ENCODE peak calls at places on chromosomes 13 and 19, in four cellular contexts. W is IMR-90; C is heart left ventricle; U is CD8-positive, alpha-beta memory T cell. E is an unnamed sample.

GRCh38 chr19:47853003-47853402 is 6.0 kb upstream of the TPRX2 start:
- DNase-seq in W (no peak), C (no peak), U (no peak), E (no peak)

GRCh38 chr13:32846556-32846955 is 169.7 kb upstream of the KL start:
- DNase-seq in W (no peak), C (no peak), U (no peak), E (no peak)

GRCh38 chr13:36979361-36980040 is 19.6 kb downstream of the ALG5 start:
- DNase-seq in W (peak; percentile 82), C (no peak), U (no peak), E (no peak)

GRCh38 chr13:113916330-113916815 is 52.5 kb upstream of the GAS6 start:
- DNase-seq in W (peak; percentile 60), C (no peak), U (no peak), E (no peak)

GRCh38 chr13:105928048-105928447 is 607.4 kb downstream of the EFNB2 start:
- DNase-seq in W (no peak), C (peak; percentile 19), U (no peak), E (no peak)

GRCh38 chr13:112771877-112772538 is 82.2 kb downstream of the ATP11A start:
- DNase-seq in W (no peak), C (no peak), U (no peak), E (no peak)

GRCh38 chr19:23318143-23318542 is 67.9 kb upstream of the ZNF724 start:
- DNase-seq in W (peak; percentile 10), C (no peak), U (no peak), E (no peak)

GRCh38 chr13:31225998-31226675 is 26.4 kb downstream of the B3GLCT start:
- DNase-seq in W (no peak), C (no peak), U (no peak), E (no peak)

GRCh38 chr19:2503521-2504109 is 27.7 kb downstream of the GADD45B start:
- DNase-seq in W (peak; percentile 78), C (no peak), U (peak; percentile 88), E (peak; percentile 76)

GRCh38 chr13:44188257-44188656 is 185.4 kb upstream of the SERP2 start:
- DNase-seq in W (peak; percentile 75), C (no peak), U (no peak), E (peak; percentile 80)

GRCh38 chr13:24452044-24452443 is 60.5 kb downstream of the PARP4 start:
- DNase-seq in W (no peak), C (no peak), U (no peak), E (no peak)

GRCh38 chr13:98838776-98839175 is 86.3 kb upstream of the SLC15A1 start:
- DNase-seq in W (peak; percentile 50), C (no peak), U (no peak), E (no peak)

GRCh38 chr19:2511991-2512390 is 36.1 kb downstream of the GADD45B start:
- DNase-seq in W (no peak), C (no peak), U (no peak), E (no peak)

GRCh38 chr13:104750377-104750776 is 1684.2 kb upstream of the SLC10A2 start:
- DNase-seq in W (no peak), C (no peak), U (no peak), E (no peak)

GRCh38 chr13:50310734-50311133 is 295.5 kb downstream of the KCNRG start:
- DNase-seq in W (no peak), C (no peak), U (no peak), E (no peak)

GRCh38 chr19:17473041-17473440 is 2.7 kb downstream of the SLC27A1 start:
- DNase-seq in W (peak; percentile 90), C (no peak), U (no peak), E (peak; percentile 87)

GRCh38 chr19:46482645-46483044 is 11.3 kb upstream of the PNMA8A start:
- DNase-seq in W (peak; percentile 41), C (no peak), U (no peak), E (no peak)

GRCh38 chr13:65095697-65096096 is 2134.4 kb downstream of the PCDH9 start:
- DNase-seq in W (no peak), C (no peak), U (no peak), E (no peak)

GRCh38 chr13:71864094-71864980 is 2.7 kb downstream of the DACH1 start:
- DNase-seq in W (no peak), C (peak; percentile 70), U (no peak), E (no peak)

GRCh38 chr19:10230155-10230903 is 802 bp downstream of the S1PR2 start:
- DNase-seq in W (peak; percentile 58), C (peak; percentile 50), U (peak; percentile 81), E (no peak)

GRCh38 chr19:15288146-15288963 is 44.0 kb downstream of the BRD4 start:
- DNase-seq in W (peak; percentile 24), C (no peak), U (no peak), E (no peak)

GRCh38 chr19:29422686-29423085 is 103.1 kb upstream of the VSTM2B start:
- DNase-seq in W (no peak), C (no peak), U (no peak), E (no peak)

GRCh38 chr19:51093510-51094345 is 11.0 kb upstream of the KLK14 start:
- DNase-seq in W (no peak), C (no peak), U (no peak), E (peak; percentile 15)

GRCh38 chr13:100773923-100774641 is 99.5 kb upstream of the TMTC4 start:
- DNase-seq in W (no peak), C (no peak), U (no peak), E (no peak)

GRCh38 chr13:57553932-57554331 is 77.6 kb upstream of the PCDH17 start:
- DNase-seq in W (no peak), C (no peak), U (no peak), E (no peak)

GRCh38 chr13:52706074-52706473 is 33.5 kb downstream of the CNMD start:
- DNase-seq in W (no peak), C (no peak), U (no peak), E (no peak)

GRCh38 chr13:74132152-74132767 is 1.9 kb downstream of the KLF12 start:
- DNase-seq in W (peak; percentile 39), C (peak; percentile 17), U (peak; percentile 72), E (no peak)

GRCh38 chr13:100112186-100112838 is 23.4 kb downstream of the PCCA start:
- DNase-seq in W (no peak), C (no peak), U (no peak), E (no peak)

GRCh38 chr13:60463787-60464186 is 66.8 kb downstream of the TDRD3 start:
- DNase-seq in W (no peak), C (no peak), U (no peak), E (no peak)

GRCh38 chr19:17950310-17951150 is 16.4 kb upstream of the KCNN1 start:
- DNase-seq in W (no peak), C (no peak), U (peak; percentile 74), E (no peak)

GRCh38 chr19:27738569-27739193 is 1474.3 kb downstream of the UQCRFS1 start:
- DNase-seq in W (no peak), C (no peak), U (no peak), E (no peak)

GRCh38 chr19:5580116-5580515 is 12.4 kb upstream of the TINCR start:
- DNase-seq in W (no peak), C (no peak), U (no peak), E (no peak)

GRCh38 chr19:33434090-33434885 is 60.8 kb downstream of the CEBPG start:
- DNase-seq in W (no peak), C (no peak), U (peak; percentile 28), E (no peak)

GRCh38 chr19:45182758-45183157 is 4.2 kb downstream of the BLOC1S3 start:
- DNase-seq in W (no peak), C (no peak), U (no peak), E (no peak)

GRCh38 chr13:93967286-93967685 is 512.2 kb downstream of the DCT start:
- DNase-seq in W (no peak), C (no peak), U (no peak), E (no peak)

GRCh38 chr13:31964168-31964567 is 67.4 kb upstream of the FRY start:
- DNase-seq in W (no peak), C (no peak), U (no peak), E (no peak)

GRCh38 chr13:79988573-79988972 is 352.4 kb downstream of the SPRY2 start:
- DNase-seq in W (peak; percentile 83), C (no peak), U (no peak), E (no peak)

GRCh38 chr19:47613165-47614146 is 4.5 kb downstream of the BICRA start:
- DNase-seq in W (peak; percentile 70), C (no peak), U (no peak), E (no peak)

GRCh38 chr19:49616945-49617344 is 23.0 kb downstream of the RRAS start:
- DNase-seq in W (no peak), C (no peak), U (no peak), E (no peak)
- H3K36me3 ChIP-seq in W (peaks cover 43% of the 10 kb centered on the region), C (peaks cover 65% of the 10 kb centered on the region), U (peaks cover 44% of the 10 kb centered on the region), E (peaks cover 10% of the 10 kb centered on the region)

GRCh38 chr19:55085923-55086715 is 10.4 kb downstream of the EPS8L1 start:
- DNase-seq in W (no peak), C (no peak), U (no peak), E (peak; percentile 22)
- H3K27me3 ChIP-seq in W (peaks cover 43% of the 10 kb centered on the region), C (peaks cover 37% of the 10 kb centered on the region), U (peaks cover 35% of the 10 kb centered on the region), E (no peaks in the 10 kb centered on the region)

GRCh38 chr19:4399871-4400768 is at the start of gene SH3GL1:
- DNase-seq in W (peak; percentile 88), C (peak; percentile 94), U (peak; percentile 94), E (peak; percentile 71)

GRCh38 chr19:4403005-4403761 is 743 bp downstream of the CHAF1A start:
- DNase-seq in W (no peak), C (no peak), U (no peak), E (no peak)

GRCh38 chr19:4405977-4406376 is 3.5 kb downstream of the CHAF1A start:
- DNase-seq in W (no peak), C (no peak), U (no peak), E (no peak)

GRCh38 chr19:4402171-4403004 is at the start of gene CHAF1A:
- DNase-seq in W (peak; percentile 100), C (peak; percentile 100), U (peak; percentile 100), E (peak; percentile 97)

DNA sequence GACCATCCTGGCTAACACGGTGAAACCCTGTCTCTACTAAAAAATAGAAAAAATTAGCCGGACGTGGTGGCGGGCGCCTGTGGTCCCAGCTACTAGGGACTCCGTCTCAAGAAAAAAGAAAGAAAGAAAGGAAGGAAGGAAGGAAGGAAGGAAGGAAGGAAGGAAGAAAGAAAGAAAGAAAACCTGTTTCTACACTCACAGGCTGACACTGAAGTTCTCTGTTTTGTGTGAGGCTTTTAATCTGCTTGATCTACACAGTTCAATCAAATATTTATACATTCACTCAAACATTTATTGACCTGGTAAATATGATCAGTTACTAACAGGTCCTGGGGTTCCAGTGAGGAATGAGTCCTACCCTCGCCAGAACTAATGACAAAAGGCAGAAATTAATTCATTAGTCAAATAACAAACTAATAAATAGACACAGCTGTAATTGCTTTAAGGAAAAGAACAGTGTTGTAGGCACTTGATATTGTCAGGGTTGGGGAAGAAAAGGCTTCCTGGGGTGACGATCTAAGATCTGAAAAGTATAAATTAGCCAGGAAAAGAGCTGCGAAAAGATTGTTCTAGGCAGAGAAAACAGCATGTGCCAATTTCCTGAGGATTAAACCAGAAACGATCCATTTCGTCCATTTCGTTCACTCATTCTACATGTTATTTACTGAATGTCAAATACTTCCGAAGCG is 814 bp upstream of the CHAF1A start:
- DNase-seq in W (no peak), C (no peak), U (no peak), E (no peak)
- H3K27ac ChIP-seq in W (no peak overlapping the region), C (peak overlapping the region; percentile 89), U (peak overlapping the region; percentile 89), E (peak overlapping the region; percentile 61)

DNA sequence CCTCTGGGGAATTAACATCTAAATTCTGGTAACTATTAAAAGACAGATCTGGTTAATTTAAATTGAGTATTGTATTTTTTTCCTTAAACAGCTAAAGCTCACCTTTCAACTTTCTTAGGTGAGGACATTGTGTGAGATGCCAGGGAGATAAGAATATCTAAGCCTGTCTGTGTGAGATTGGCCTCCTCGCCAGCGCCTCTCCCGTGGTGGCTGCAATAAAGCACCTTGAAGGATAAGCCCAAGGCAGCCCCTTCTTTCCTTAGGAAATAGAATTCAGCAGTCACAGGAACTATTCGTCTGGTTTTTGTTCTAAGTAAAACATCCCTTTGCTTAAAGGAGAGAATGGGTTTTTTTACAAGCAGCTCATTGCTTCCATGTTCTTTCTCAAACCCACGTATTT is 24.6 kb downstream of the NAXD start:
- DNase-seq in W (no peak), C (no peak), U (no peak), E (no peak)
- H3K36me3 ChIP-seq in W (peaks cover 83% of the 10 kb centered on the region), C (peaks cover 96% of the 10 kb centered on the region), U (peaks cover 45% of the 10 kb centered on the region), E (peaks cover 18% of the 10 kb centered on the region)

E was measured in PC-9.